ENCODE peak calls at places on chromosome 20, in nine cellular contexts. One of them, this sample, is unnamed.

GRCh38 chr20:1215386-1216170 is 10.3 kb upstream of the RAD21L1 start:
- DNase-seq in PC-3: no peak
- DNase-seq in mucosa of descending colon: no peak
- DNase-seq in neural progenitor cell: no peak
- DNase-seq in colonic mucosa: no peak
- DNase-seq in AG09319: no peak
- DNase-seq in PC-9: no peak
- DNase-seq in A549: no peak
- DNase-seq in progenitor cell of endocrine pancreas: no peak
- DNase-seq in this sample: no peak

GRCh38 chr20:33933469-33933909 is 60.2 kb upstream of the RALY start:
- DNase-seq in PC-3: peak
- DNase-seq in mucosa of descending colon: peak
- DNase-seq in neural progenitor cell: peak
- DNase-seq in colonic mucosa: peak
- DNase-seq in AG09319: peak
- DNase-seq in PC-9: peak
- DNase-seq in A549: peak
- DNase-seq in progenitor cell of endocrine pancreas: no peak
- DNase-seq in this sample: peak

GRCh38 chr20:61803903-61804804 is 261.5 kb downstream of the TAF4 start:
- DNase-seq in PC-3: no peak
- DNase-seq in mucosa of descending colon: peak
- DNase-seq in neural progenitor cell: peak
- DNase-seq in colonic mucosa: no peak
- DNase-seq in AG09319: no peak
- DNase-seq in PC-9: no peak
- DNase-seq in A549: no peak
- DNase-seq in progenitor cell of endocrine pancreas: no peak
- DNase-seq in this sample: no peak

GRCh38 chr20:3847419-3847940 is 846 bp downstream of the MAVS start:
- DNase-seq in PC-3: peak
- DNase-seq in mucosa of descending colon: no peak
- DNase-seq in neural progenitor cell: no peak
- DNase-seq in colonic mucosa: no peak
- DNase-seq in AG09319: no peak
- DNase-seq in PC-9: no peak
- DNase-seq in A549: no peak
- DNase-seq in progenitor cell of endocrine pancreas: no peak
- DNase-seq in this sample: no peak

GRCh38 chr20:4174909-4175308 is 159.6 kb upstream of the RNF24 start:
- DNase-seq in PC-3: no peak
- DNase-seq in mucosa of descending colon: no peak
- DNase-seq in neural progenitor cell: no peak
- DNase-seq in colonic mucosa: no peak
- DNase-seq in AG09319: no peak
- DNase-seq in PC-9: no peak
- DNase-seq in A549: no peak
- DNase-seq in progenitor cell of endocrine pancreas: no peak
- DNase-seq in this sample: no peak

GRCh38 chr20:33399924-33400323 is 1.4 kb downstream of the CDK5RAP1 start:
- DNase-seq in PC-3: no peak
- DNase-seq in mucosa of descending colon: peak
- DNase-seq in neural progenitor cell: peak
- DNase-seq in colonic mucosa: no peak
- DNase-seq in AG09319: no peak
- DNase-seq in PC-9: no peak
- DNase-seq in A549: no peak
- DNase-seq in progenitor cell of endocrine pancreas: no peak
- DNase-seq in this sample: no peak

GRCh38 chr20:51800132-51800721 is 2.1 kb downstream of the SALL4 start:
- DNase-seq in PC-3: peak
- DNase-seq in mucosa of descending colon: peak
- DNase-seq in neural progenitor cell: peak
- DNase-seq in colonic mucosa: peak
- DNase-seq in AG09319: peak
- DNase-seq in PC-9: peak
- DNase-seq in A549: peak
- DNase-seq in progenitor cell of endocrine pancreas: peak
- DNase-seq in this sample: peak

GRCh38 chr20:19993937-19994667 is 23.1 kb upstream of the NAA20 start:
- DNase-seq in PC-3: peak
- DNase-seq in mucosa of descending colon: no peak
- DNase-seq in neural progenitor cell: no peak
- DNase-seq in colonic mucosa: no peak
- DNase-seq in AG09319: no peak
- DNase-seq in PC-9: peak
- DNase-seq in A549: no peak
- DNase-seq in progenitor cell of endocrine pancreas: no peak
- DNase-seq in this sample: no peak

GRCh38 chr20:32526561-32526960 is 58.6 kb downstream of the NOL4L start:
- DNase-seq in PC-3: no peak
- DNase-seq in mucosa of descending colon: no peak
- DNase-seq in neural progenitor cell: no peak
- DNase-seq in colonic mucosa: no peak
- DNase-seq in AG09319: no peak
- DNase-seq in PC-9: no peak
- DNase-seq in A549: no peak
- DNase-seq in progenitor cell of endocrine pancreas: no peak
- DNase-seq in this sample: no peak

GRCh38 chr20:50624351-50625016 is 66.9 kb downstream of the RIPOR3 start:
- DNase-seq in PC-3: peak
- DNase-seq in mucosa of descending colon: no peak
- DNase-seq in neural progenitor cell: no peak
- DNase-seq in colonic mucosa: no peak
- DNase-seq in AG09319: no peak
- DNase-seq in PC-9: peak
- DNase-seq in A549: no peak
- DNase-seq in progenitor cell of endocrine pancreas: no peak
- DNase-seq in this sample: peak

GRCh38 chr20:63536997-63537524 is at the start of gene PTK6:
- DNase-seq in PC-3: peak
- DNase-seq in mucosa of descending colon: peak
- DNase-seq in neural progenitor cell: no peak
- DNase-seq in colonic mucosa: peak
- DNase-seq in AG09319: no peak
- DNase-seq in PC-9: peak
- DNase-seq in A549: peak
- DNase-seq in progenitor cell of endocrine pancreas: no peak
- DNase-seq in this sample: peak

GRCh38 chr20:32231847-32232246 is 24.2 kb downstream of the POFUT1 start:
- DNase-seq in PC-3: no peak
- DNase-seq in mucosa of descending colon: no peak
- DNase-seq in neural progenitor cell: no peak
- DNase-seq in colonic mucosa: no peak
- DNase-seq in AG09319: no peak
- DNase-seq in PC-9: no peak
- DNase-seq in A549: no peak
- DNase-seq in progenitor cell of endocrine pancreas: no peak
- DNase-seq in this sample: no peak

GRCh38 chr20:33858666-33859065 is 47.5 kb downstream of the CHMP4B start:
- DNase-seq in PC-3: no peak
- DNase-seq in mucosa of descending colon: no peak
- DNase-seq in neural progenitor cell: no peak
- DNase-seq in colonic mucosa: no peak
- DNase-seq in AG09319: no peak
- DNase-seq in PC-9: no peak
- DNase-seq in A549: no peak
- DNase-seq in progenitor cell of endocrine pancreas: no peak
- DNase-seq in this sample: no peak

GRCh38 chr20:1844723-1845523 is 50.3 kb upstream of the SIRPA start:
- DNase-seq in PC-3: no peak
- DNase-seq in mucosa of descending colon: no peak
- DNase-seq in neural progenitor cell: no peak
- DNase-seq in colonic mucosa: peak
- DNase-seq in AG09319: peak
- DNase-seq in PC-9: no peak
- DNase-seq in A549: no peak
- DNase-seq in progenitor cell of endocrine pancreas: no peak
- DNase-seq in this sample: no peak

GRCh38 chr20:13700761-13701160 is 62.0 kb upstream of the TASP1 start:
- DNase-seq in PC-3: no peak
- DNase-seq in mucosa of descending colon: no peak
- DNase-seq in neural progenitor cell: no peak
- DNase-seq in colonic mucosa: no peak
- DNase-seq in AG09319: no peak
- DNase-seq in PC-9: no peak
- DNase-seq in A549: no peak
- DNase-seq in progenitor cell of endocrine pancreas: no peak
- DNase-seq in this sample: no peak

GRCh38 chr20:13708234-13708633 is 69.5 kb upstream of the TASP1 start:
- DNase-seq in PC-3: no peak
- DNase-seq in mucosa of descending colon: no peak
- DNase-seq in neural progenitor cell: no peak
- DNase-seq in colonic mucosa: no peak
- DNase-seq in AG09319: no peak
- DNase-seq in PC-9: no peak
- DNase-seq in A549: no peak
- DNase-seq in progenitor cell of endocrine pancreas: no peak
- DNase-seq in this sample: no peak

GRCh38 chr20:13701486-13701885 is 62.8 kb upstream of the TASP1 start:
- DNase-seq in PC-3: peak
- DNase-seq in mucosa of descending colon: no peak
- DNase-seq in neural progenitor cell: no peak
- DNase-seq in colonic mucosa: no peak
- DNase-seq in AG09319: no peak
- DNase-seq in PC-9: no peak
- DNase-seq in A549: no peak
- DNase-seq in progenitor cell of endocrine pancreas: no peak
- DNase-seq in this sample: no peak

DNA sequence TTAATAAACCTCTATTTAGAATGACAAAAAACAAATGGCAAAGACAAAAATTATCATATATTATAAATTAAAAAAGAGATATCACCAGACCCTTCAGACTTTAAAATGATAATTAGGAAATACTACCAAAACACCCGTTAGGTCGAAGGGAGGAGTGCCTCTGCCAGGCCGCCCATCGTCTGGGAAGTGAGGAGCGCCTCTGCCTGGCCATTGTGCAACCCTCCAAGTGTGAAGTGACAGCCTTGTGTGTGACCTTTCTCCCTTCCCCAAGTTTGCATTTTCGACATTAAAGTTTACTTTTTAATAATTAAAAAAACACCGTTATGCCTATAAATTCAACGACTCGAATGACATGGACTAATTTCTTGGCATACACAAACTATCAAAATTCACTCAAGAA is 64.5 kb upstream of the TASP1 start:
- DNase-seq in PC-3: no peak
- DNase-seq in mucosa of descending colon: no peak
- DNase-seq in neural progenitor cell: no peak
- DNase-seq in colonic mucosa: no peak
- DNase-seq in AG09319: no peak
- DNase-seq in PC-9: no peak
- DNase-seq in A549: no peak
- DNase-seq in progenitor cell of endocrine pancreas: no peak
- DNase-seq in this sample: no peak
- TF ChIP-seq CTCF in PC-3: no peak
- TF ChIP-seq CTCF in mucosa of descending colon: no peak
- TF ChIP-seq CTCF in neural progenitor cell: peak
- TF ChIP-seq CTCF in colonic mucosa: no peak
- TF ChIP-seq CTCF in AG09319: no peak
- TF ChIP-seq CTCF in PC-9: no peak
- TF ChIP-seq CTCF in A549: no peak
- TF ChIP-seq CTCF in progenitor cell of endocrine pancreas: no peak
- TF ChIP-seq CTCF in this sample: no peak

GRCh38 chr20:18304618-18305017 is 16.3 kb downstream of the ZNF133 start:
- DNase-seq in PC-3: peak
- DNase-seq in mucosa of descending colon: no peak
- DNase-seq in neural progenitor cell: no peak
- DNase-seq in colonic mucosa: no peak
- DNase-seq in AG09319: no peak
- DNase-seq in PC-9: no peak
- DNase-seq in A549: peak
- DNase-seq in progenitor cell of endocrine pancreas: no peak
- DNase-seq in this sample: no peak
- TF ChIP-seq CTCF in PC-3: peak
- TF ChIP-seq CTCF in mucosa of descending colon: no peak
- TF ChIP-seq CTCF in neural progenitor cell: peak
- TF ChIP-seq CTCF in colonic mucosa: no peak
- TF ChIP-seq CTCF in AG09319: no peak
- TF ChIP-seq CTCF in PC-9: peak
- TF ChIP-seq CTCF in A549: no peak
- TF ChIP-seq CTCF in progenitor cell of endocrine pancreas: peak
- TF ChIP-seq CTCF in this sample: no peak

DNA sequence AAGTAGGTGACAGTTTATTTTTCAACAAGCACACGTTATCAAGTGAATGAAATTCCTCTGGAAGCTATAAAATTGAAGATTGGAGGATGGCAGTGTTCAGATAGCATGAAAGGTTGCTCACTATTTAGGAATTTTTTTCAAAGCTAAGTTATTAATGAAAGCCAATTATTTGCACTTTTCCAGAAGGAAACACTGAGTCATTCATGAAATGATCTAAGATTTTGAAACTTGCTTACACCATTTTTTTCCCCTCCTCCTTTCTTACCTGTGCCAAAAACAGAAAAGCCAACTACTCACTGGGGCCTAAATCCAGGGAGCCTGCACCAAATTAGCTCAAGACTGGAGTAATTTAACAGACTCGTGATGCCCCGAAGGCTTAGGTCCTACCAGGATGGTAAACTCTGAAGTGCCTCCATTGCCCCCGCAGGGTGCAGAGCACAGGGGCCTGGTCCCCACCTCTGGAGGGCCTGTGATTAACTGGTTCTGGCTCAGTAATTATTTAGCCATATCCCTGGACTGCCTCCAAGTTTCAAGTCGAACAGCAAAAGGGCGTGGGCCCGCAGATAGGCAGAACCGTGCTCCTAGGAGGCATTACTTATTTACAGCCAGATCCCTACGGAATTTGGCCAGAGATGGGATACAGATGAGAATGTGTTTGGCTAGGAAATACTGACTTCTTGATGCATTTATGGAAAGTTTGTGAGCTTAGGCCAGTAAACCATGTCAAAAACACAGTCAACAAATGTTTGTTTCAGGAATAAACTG is 28.0 kb upstream of the ZNF217 start:
- DNase-seq in PC-3: peak
- DNase-seq in mucosa of descending colon: peak
- DNase-seq in neural progenitor cell: no peak
- DNase-seq in colonic mucosa: peak
- DNase-seq in AG09319: peak
- DNase-seq in PC-9: peak
- DNase-seq in A549: peak
- DNase-seq in progenitor cell of endocrine pancreas: no peak
- DNase-seq in this sample: peak
- TF ChIP-seq CTCF in PC-3: no peak
- TF ChIP-seq CTCF in mucosa of descending colon: no peak
- TF ChIP-seq CTCF in neural progenitor cell: no peak
- TF ChIP-seq CTCF in colonic mucosa: no peak
- TF ChIP-seq CTCF in AG09319: no peak
- TF ChIP-seq CTCF in PC-9: peak
- TF ChIP-seq CTCF in A549: no peak
- TF ChIP-seq CTCF in progenitor cell of endocrine pancreas: no peak
- TF ChIP-seq CTCF in this sample: no peak

DNA sequence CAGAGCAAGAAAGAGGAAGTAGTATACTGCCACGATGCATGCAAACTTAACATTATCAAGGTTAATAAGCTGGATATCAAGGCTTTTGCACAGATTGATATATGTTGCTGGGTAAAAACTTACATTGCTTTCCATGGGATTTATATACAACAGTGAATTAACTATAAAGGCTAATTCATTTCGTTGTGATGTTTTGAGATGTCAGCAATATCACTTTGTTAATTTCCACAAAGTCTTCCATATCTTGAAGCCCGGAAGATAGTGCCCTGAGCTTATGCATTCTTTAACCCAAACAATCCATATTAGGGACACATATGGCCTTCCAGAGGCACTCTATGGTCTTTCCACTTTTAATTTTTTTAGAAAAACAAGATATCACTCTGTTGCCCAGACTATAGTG is 603.5 kb downstream of the MAFB start:
- DNase-seq in PC-3: no peak
- DNase-seq in mucosa of descending colon: no peak
- DNase-seq in neural progenitor cell: no peak
- DNase-seq in colonic mucosa: no peak
- DNase-seq in AG09319: no peak
- DNase-seq in PC-9: no peak
- DNase-seq in A549: no peak
- DNase-seq in progenitor cell of endocrine pancreas: no peak
- DNase-seq in this sample: no peak
- TF ChIP-seq CTCF in PC-3: no peak
- TF ChIP-seq CTCF in mucosa of descending colon: no peak
- TF ChIP-seq CTCF in neural progenitor cell: no peak
- TF ChIP-seq CTCF in colonic mucosa: no peak
- TF ChIP-seq CTCF in AG09319: no peak
- TF ChIP-seq CTCF in PC-9: no peak
- TF ChIP-seq CTCF in A549: no peak
- TF ChIP-seq CTCF in progenitor cell of endocrine pancreas: no peak
- TF ChIP-seq CTCF in this sample: no peak